ENCODE peak calls at places on chromosomes 11 and 22, in six cellular contexts. Z is cardiac fibroblast, Q is ovary, G is astrocyte, H is testis, W is colonic mucosa. F is an unnamed sample.

GRCh38 chr11:13287026-13287425 is 9.4 kb downstream of the BMAL1 start:
- DNase-seq in Z (no peak), Q (no peak), G (no peak), H (no peak), W (no peak), F (no peak)

GRCh38 chr11:62556102-62556871 is 9.7 kb upstream of the AHNAK start:
- DNase-seq in Z (peak), Q (peak), G (peak), H (peak), W (peak), F (peak)

GRCh38 chr11:59574467-59574866 is 41.1 kb downstream of the OSBP start:
- DNase-seq in Z (peak), Q (no peak), G (peak), H (no peak), W (no peak), F (peak)

GRCh38 chr11:109508943-109509342 is 87.0 kb downstream of the C11orf87 start:
- DNase-seq in Z (no peak), Q (no peak), G (no peak), H (no peak), W (no peak), F (no peak)

GRCh38 chr11:74466916-74467885 is at the start of gene KCNE3:
- DNase-seq in Z (peak), Q (peak), G (no peak), H (peak), W (peak), F (peak)

GRCh38 chr11:96263361-96263763 is 79.6 kb downstream of the MAML2 start:
- DNase-seq in Z (peak), Q (no peak), G (peak), H (no peak), W (no peak), F (peak)

GRCh38 chr11:72633068-72633467 is 41.2 kb downstream of the PDE2A start:
- DNase-seq in Z (no peak), Q (no peak), G (no peak), H (no peak), W (no peak), F (no peak)

GRCh38 chr11:15865212-15865987 is 490.9 kb downstream of the SOX6 start:
- DNase-seq in Z (no peak), Q (no peak), G (no peak), H (no peak), W (no peak), F (no peak)

GRCh38 chr11:10529279-10529678 is 11.7 kb downstream of the RNF141 start:
- DNase-seq in Z (no peak), Q (no peak), G (peak), H (no peak), W (no peak), F (peak)

GRCh38 chr22:42758929-42759629 is 38.4 kb upstream of the A4GALT start:
- DNase-seq in Z (peak), Q (peak), G (peak), H (no peak), W (no peak), F (peak)
- TF ChIP-seq CTCF in Z (peak), Q (no peak), G (no peak), H (no peak), W (no peak), F (no peak)

DNA sequence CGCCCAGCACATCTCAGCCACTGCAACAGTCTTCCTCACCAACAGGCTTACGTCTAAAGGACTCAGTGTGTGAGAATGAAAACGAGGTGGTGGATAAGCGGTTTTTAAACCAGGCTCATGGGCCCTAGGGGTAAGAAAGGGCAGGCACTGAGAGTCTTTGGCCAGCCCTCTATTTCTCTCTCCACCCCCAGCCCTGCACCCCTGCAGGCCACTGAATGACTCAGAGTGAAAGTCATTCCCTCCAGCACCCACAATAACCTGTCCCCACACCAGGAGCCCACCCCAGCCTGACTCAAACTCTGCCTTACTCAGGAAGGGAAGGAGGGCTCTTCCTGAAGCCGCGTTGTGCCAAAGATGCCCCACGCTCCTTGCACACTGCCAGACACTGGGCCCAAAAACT is 72.0 kb downstream of the LARGE1 start:
- DNase-seq in Z (no peak), Q (no peak), G (peak), H (no peak), W (no peak), F (no peak)
- H3K4me3 ChIP-seq in Z (no peak), Q (no peak), G (no peak), H (no peak), W (no peak), F (no peak)

GRCh38 chr11:7904910-7905309 is 26.2 kb downstream of the OR10A6 start:
- DNase-seq in Z (peak), Q (no peak), G (peak), H (no peak), W (no peak), F (peak)
- TF ChIP-seq CTCF in Z (peak), Q (no peak), G (no peak), H (no peak), W (no peak), F (peak)

GRCh38 chr11:57529012-57529411 is 1.5 kb downstream of the TIMM10 start:
- DNase-seq in Z (no peak), Q (no peak), G (no peak), H (no peak), W (no peak), F (no peak)
- H3K4me3 ChIP-seq in Z (no peak), Q (no peak), G (no peak), H (no peak), W (no peak), F (no peak)

GRCh38 chr11:44979536-44980399 is 29.1 kb upstream of the TP53I11 start:
- DNase-seq in Z (peak), Q (no peak), G (no peak), H (no peak), W (peak), F (no peak)

GRCh38 chr11:44978279-44978960 is 27.7 kb upstream of the TP53I11 start:
- DNase-seq in Z (peak), Q (no peak), G (no peak), H (no peak), W (no peak), F (no peak)

GRCh38 chr11:44976576-44976975 is 25.9 kb upstream of the TP53I11 start:
- DNase-seq in Z (no peak), Q (no peak), G (no peak), H (no peak), W (peak), F (no peak)

GRCh38 chr11:44978961-44979331 is 28.3 kb upstream of the TP53I11 start:
- DNase-seq in Z (no peak), Q (no peak), G (no peak), H (no peak), W (peak), F (no peak)

GRCh38 chr11:44977493-44977984 is 26.9 kb upstream of the TP53I11 start:
- DNase-seq in Z (peak), Q (no peak), G (peak), H (no peak), W (no peak), F (no peak)
- TF ChIP-seq CTCF in Z (peak), Q (no peak), G (peak), H (no peak), W (peak), F (peak)

GRCh38 chr22:20438678-20439492 is 1.3 kb upstream of the SCARF2 start:
- DNase-seq in Z (peak), Q (peak), G (no peak), H (no peak), W (no peak), F (no peak)

GRCh38 chr22:20439556-20439927 is 1.9 kb upstream of the SCARF2 start:
- DNase-seq in Z (no peak), Q (peak), G (no peak), H (no peak), W (no peak), F (no peak)

GRCh38 chr22:20437253-20438065 is at the start of gene SCARF2:
- DNase-seq in Z (peak), Q (peak), G (peak), H (no peak), W (no peak), F (peak)

GRCh38 chr22:20436309-20437252 is 1.0 kb downstream of the SCARF2 start:
- DNase-seq in Z (peak), Q (peak), G (peak), H (no peak), W (no peak), F (peak)

DNA sequence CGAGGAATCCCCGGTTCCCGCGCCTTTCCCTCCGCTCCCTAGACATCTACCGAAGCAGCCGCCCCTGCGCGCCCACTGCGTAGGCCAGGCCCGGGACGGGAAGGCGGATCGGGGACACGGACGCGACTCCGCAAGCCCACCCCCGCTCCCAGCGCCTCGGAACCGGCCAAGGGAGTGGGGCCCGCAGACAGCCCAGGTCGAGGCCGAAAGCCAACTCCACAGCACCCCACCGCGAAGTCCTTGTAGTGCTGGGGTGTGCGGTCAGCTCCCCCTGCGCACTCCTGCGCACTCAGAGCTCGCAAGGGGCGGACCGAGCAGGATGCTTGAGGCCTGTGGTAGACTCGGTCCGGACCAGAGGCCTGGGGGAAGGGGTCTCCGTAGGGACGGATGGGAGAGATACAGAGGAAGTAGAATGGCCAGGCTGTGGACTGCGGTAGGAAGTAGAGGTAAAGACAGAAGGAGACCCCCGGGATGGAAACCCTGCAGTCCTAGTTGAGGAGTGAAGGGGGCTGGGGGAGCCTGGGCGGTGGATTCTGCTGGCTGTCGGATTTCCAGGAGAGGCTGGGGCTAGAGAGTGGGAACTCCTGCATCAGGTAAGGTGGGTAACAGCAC is 547 bp upstream of the SCARF2 start:
- DNase-seq in Z (peak), Q (peak), G (peak), H (no peak), W (no peak), F (peak)
- H3K4me3 ChIP-seq in Z (peak), Q (peak), G (peak), H (peak), W (peak), F (peak)

GRCh38 chr11:111514216-111515031 is at the start of gene HOATZ:
- DNase-seq in Z (peak), Q (no peak), G (no peak), H (peak), W (no peak), F (no peak)
- TF ChIP-seq CTCF in Z (peak), Q (no peak), G (peak), H (no peak), W (no peak), F (peak)

F was measured in AG10803.